ENCODE peak calls at places on chromosomes 13 and 19, in four cellular contexts. One of them, this sample, is unnamed.

GRCh38 chr19:12727745-12728433 is 4.2 kb upstream of the TNPO2 start:
- DNase-seq in kidney: no peak
- DNase-seq in left lung: no peak
- DNase-seq in transverse colon: no peak
- DNase-seq in this sample: peak

GRCh38 chr13:23715762-23716235 is 145.6 kb downstream of the TNFRSF19 start:
- DNase-seq in kidney: no peak
- DNase-seq in left lung: peak
- DNase-seq in transverse colon: no peak
- DNase-seq in this sample: no peak

GRCh38 chr19:18021121-18021755 is 13.3 kb downstream of the ARRDC2 start:
- DNase-seq in left lung: peak
- DNase-seq in transverse colon: peak
- DNase-seq in kidney: peak
- DNase-seq in this sample: peak

GRCh38 chr13:104900186-104900817 is 1635.2 kb downstream of the EFNB2 start:
- DNase-seq in left lung: no peak
- DNase-seq in transverse colon: no peak
- DNase-seq in kidney: no peak
- DNase-seq in this sample: no peak

GRCh38 chr13:88085036-88085435 is 413.9 kb downstream of the SLITRK5 start:
- DNase-seq in left lung: no peak
- DNase-seq in kidney: no peak
- DNase-seq in transverse colon: no peak
- DNase-seq in this sample: peak

GRCh38 chr13:90238433-90238832 is 1109.1 kb upstream of the MIR17HG start:
- DNase-seq in transverse colon: no peak
- DNase-seq in left lung: no peak
- DNase-seq in kidney: no peak
- DNase-seq in this sample: peak

GRCh38 chr19:14072535-14073231 is at the start of gene MISP3:
- DNase-seq in transverse colon: peak
- DNase-seq in left lung: peak
- DNase-seq in kidney: peak
- DNase-seq in this sample: peak

GRCh38 chr13:33185853-33186252 is 99.7 kb downstream of the STARD13 start:
- DNase-seq in left lung: no peak
- DNase-seq in transverse colon: no peak
- DNase-seq in kidney: no peak
- DNase-seq in this sample: no peak

GRCh38 chr19:4896372-4896771 is 6.3 kb downstream of the ARRDC5 start:
- DNase-seq in kidney: peak
- DNase-seq in transverse colon: no peak
- DNase-seq in left lung: no peak
- DNase-seq in this sample: no peak

GRCh38 chr19:2043269-2043641 is 7.8 kb downstream of the MKNK2 start:
- DNase-seq in transverse colon: no peak
- DNase-seq in kidney: peak
- DNase-seq in left lung: peak
- DNase-seq in this sample: no peak
- H3K27ac ChIP-seq in transverse colon: peak
- H3K27ac ChIP-seq in kidney: peak
- H3K27ac ChIP-seq in left lung: peak
- H3K27ac ChIP-seq in this sample: no peak

DNA sequence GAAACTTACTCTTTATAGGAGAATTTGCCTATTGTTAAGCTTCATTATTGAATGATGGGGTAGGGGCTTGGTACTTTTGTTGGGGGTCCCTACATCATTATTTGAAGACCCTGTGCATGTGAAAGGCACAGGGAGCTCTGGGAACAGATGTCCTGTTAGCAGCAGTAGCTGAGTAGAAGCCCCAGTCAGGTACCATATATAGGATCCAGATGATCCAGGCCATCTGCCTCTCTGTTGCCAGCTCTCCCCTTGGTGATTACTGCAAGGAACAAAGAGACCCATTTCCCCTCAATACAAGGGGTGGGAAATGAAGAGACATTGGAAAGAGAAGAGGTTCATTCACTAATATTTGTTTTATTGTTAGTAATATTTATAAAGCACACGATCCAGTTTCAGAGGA is 4.4 kb upstream of the MTMR6 start:
- DNase-seq in kidney: no peak
- DNase-seq in left lung: no peak
- DNase-seq in transverse colon: no peak
- DNase-seq in this sample: no peak
- H3K27ac ChIP-seq in kidney: peak
- H3K27ac ChIP-seq in left lung: no peak
- H3K27ac ChIP-seq in transverse colon: no peak
- H3K27ac ChIP-seq in this sample: no peak

DNA sequence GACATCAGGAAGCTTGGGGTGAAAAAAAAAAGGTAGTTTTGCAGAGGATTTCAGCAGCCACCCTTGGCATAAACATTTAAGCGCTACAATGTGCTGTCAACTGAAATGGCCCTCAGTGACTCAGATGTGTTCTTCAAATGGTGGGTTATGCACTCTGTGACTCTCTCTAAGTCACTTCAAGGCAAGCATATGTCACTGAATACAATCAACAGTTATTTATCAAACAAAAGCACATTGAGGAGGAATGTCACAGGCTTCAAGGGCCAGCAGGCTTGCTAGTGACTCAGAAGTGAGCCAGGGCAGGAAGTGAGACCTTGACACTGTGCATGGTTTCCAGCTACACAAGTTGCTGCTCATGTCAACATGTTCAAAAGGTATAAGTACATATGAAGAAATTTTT is 523.7 kb upstream of the HTR2A start:
- DNase-seq in kidney: no peak
- DNase-seq in transverse colon: no peak
- DNase-seq in left lung: no peak
- DNase-seq in this sample: no peak
- H3K27ac ChIP-seq in kidney: no peak
- H3K27ac ChIP-seq in transverse colon: no peak
- H3K27ac ChIP-seq in left lung: no peak
- H3K27ac ChIP-seq in this sample: no peak

GRCh38 chr13:42832341-42833153 is 51.2 kb downstream of the FAM216B start:
- DNase-seq in kidney: peak
- DNase-seq in left lung: no peak
- DNase-seq in transverse colon: peak
- DNase-seq in this sample: no peak
- H3K27ac ChIP-seq in kidney: no peak
- H3K27ac ChIP-seq in left lung: peak
- H3K27ac ChIP-seq in transverse colon: no peak
- H3K27ac ChIP-seq in this sample: no peak